ENCODE peak calls at places on chromosomes 5 and 9, in six cellular contexts. One of them, this sample, is unnamed.

GRCh38 chr9:21017092-21017491 is 14.3 kb downstream of the HACD4 start:
- DNase-seq in upper lobe of right lung: no peak
- DNase-seq in GM23338: no peak
- DNase-seq in lower lobe of right lung: no peak
- DNase-seq in GM20000: no peak
- DNase-seq in ascending aorta: no peak
- DNase-seq in this sample: no peak

GRCh38 chr9:115938479-115938878 is 215.1 kb upstream of the PAPPA start:
- DNase-seq in upper lobe of right lung: no peak
- DNase-seq in GM23338: no peak
- DNase-seq in lower lobe of right lung: no peak
- DNase-seq in GM20000: no peak
- DNase-seq in ascending aorta: no peak
- DNase-seq in this sample: no peak

GRCh38 chr5:158154226-158155005 is 295.5 kb upstream of the CLINT1 start:
- DNase-seq in upper lobe of right lung: no peak
- DNase-seq in GM23338: no peak
- DNase-seq in lower lobe of right lung: no peak
- DNase-seq in GM20000: no peak
- DNase-seq in ascending aorta: no peak
- DNase-seq in this sample: peak

GRCh38 chr9:92736816-92737606 is 27.6 kb downstream of the BICD2 start:
- DNase-seq in upper lobe of right lung: peak
- DNase-seq in GM23338: no peak
- DNase-seq in lower lobe of right lung: no peak
- DNase-seq in GM20000: no peak
- DNase-seq in ascending aorta: no peak
- DNase-seq in this sample: no peak

GRCh38 chr5:108093186-108093585 is 288.7 kb downstream of the FBXL17 start:
- DNase-seq in upper lobe of right lung: no peak
- DNase-seq in GM23338: peak
- DNase-seq in lower lobe of right lung: no peak
- DNase-seq in GM20000: peak
- DNase-seq in ascending aorta: no peak
- DNase-seq in this sample: no peak

GRCh38 chr9:89309608-89310485 is 1.1 kb upstream of the CKS2 start:
- DNase-seq in upper lobe of right lung: no peak
- DNase-seq in GM23338: peak
- DNase-seq in lower lobe of right lung: no peak
- DNase-seq in GM20000: no peak
- DNase-seq in ascending aorta: no peak
- DNase-seq in this sample: no peak

GRCh38 chr5:153135416-153135815 is 355.1 kb upstream of the GRIA1 start:
- DNase-seq in upper lobe of right lung: no peak
- DNase-seq in GM23338: no peak
- DNase-seq in lower lobe of right lung: no peak
- DNase-seq in GM20000: no peak
- DNase-seq in ascending aorta: no peak
- DNase-seq in this sample: no peak

GRCh38 chr5:132019337-132019736 is 7.9 kb upstream of the ACSL6 start:
- DNase-seq in upper lobe of right lung: no peak
- DNase-seq in GM23338: no peak
- DNase-seq in lower lobe of right lung: no peak
- DNase-seq in GM20000: no peak
- DNase-seq in ascending aorta: no peak
- DNase-seq in this sample: no peak

GRCh38 chr9:78236511-78236950 is 656 bp downstream of the CEP78 start:
- DNase-seq in upper lobe of right lung: no peak
- DNase-seq in GM23338: peak
- DNase-seq in lower lobe of right lung: no peak
- DNase-seq in GM20000: peak
- DNase-seq in ascending aorta: no peak
- DNase-seq in this sample: no peak

GRCh38 chr9:5140151-5140550 is 45.3 kb downstream of the INSL6 start:
- DNase-seq in upper lobe of right lung: no peak
- DNase-seq in GM23338: no peak
- DNase-seq in lower lobe of right lung: no peak
- DNase-seq in GM20000: no peak
- DNase-seq in ascending aorta: no peak
- DNase-seq in this sample: no peak

GRCh38 chr5:7849531-7850240 is 1.2 kb downstream of the CFAP90 start:
- DNase-seq in upper lobe of right lung: peak
- DNase-seq in GM23338: peak
- DNase-seq in lower lobe of right lung: no peak
- DNase-seq in GM20000: peak
- DNase-seq in ascending aorta: no peak
- DNase-seq in this sample: no peak
- TF ChIP-seq CTCF in upper lobe of right lung: no peak
- TF ChIP-seq CTCF in GM23338: peak
- TF ChIP-seq CTCF in lower lobe of right lung: no peak
- TF ChIP-seq CTCF in GM20000: no peak
- TF ChIP-seq CTCF in ascending aorta: no peak
- TF ChIP-seq CTCF in this sample: no peak

GRCh38 chr9:29850664-29851063 is 2277.4 kb upstream of the C9orf72 start:
- DNase-seq in upper lobe of right lung: no peak
- DNase-seq in GM23338: no peak
- DNase-seq in lower lobe of right lung: no peak
- DNase-seq in GM20000: no peak
- DNase-seq in ascending aorta: no peak
- DNase-seq in this sample: no peak
- TF ChIP-seq CTCF in upper lobe of right lung: no peak
- TF ChIP-seq CTCF in GM23338: no peak
- TF ChIP-seq CTCF in lower lobe of right lung: no peak
- TF ChIP-seq CTCF in GM20000: no peak
- TF ChIP-seq CTCF in ascending aorta: no peak
- TF ChIP-seq CTCF in this sample: no peak

GRCh38 chr9:102631559-102631958 is 363.6 kb upstream of the CYLC2 start:
- DNase-seq in upper lobe of right lung: no peak
- DNase-seq in GM23338: peak
- DNase-seq in lower lobe of right lung: no peak
- DNase-seq in GM20000: no peak
- DNase-seq in ascending aorta: no peak
- DNase-seq in this sample: no peak
- TF ChIP-seq CTCF in upper lobe of right lung: peak
- TF ChIP-seq CTCF in GM23338: peak
- TF ChIP-seq CTCF in lower lobe of right lung: no peak
- TF ChIP-seq CTCF in GM20000: no peak
- TF ChIP-seq CTCF in ascending aorta: no peak
- TF ChIP-seq CTCF in this sample: no peak

GRCh38 chr5:956178-956761 is 52.3 kb upstream of the NKD2 start:
- DNase-seq in upper lobe of right lung: peak
- DNase-seq in GM23338: no peak
- DNase-seq in lower lobe of right lung: no peak
- DNase-seq in GM20000: no peak
- DNase-seq in ascending aorta: no peak
- DNase-seq in this sample: no peak

GRCh38 chr5:957730-958485 is 50.7 kb upstream of the NKD2 start:
- DNase-seq in upper lobe of right lung: peak
- DNase-seq in GM23338: no peak
- DNase-seq in lower lobe of right lung: peak
- DNase-seq in GM20000: no peak
- DNase-seq in ascending aorta: no peak
- DNase-seq in this sample: no peak

GRCh38 chr5:959581-960531 is 48.7 kb upstream of the NKD2 start:
- DNase-seq in upper lobe of right lung: peak
- DNase-seq in GM23338: no peak
- DNase-seq in lower lobe of right lung: no peak
- DNase-seq in GM20000: no peak
- DNase-seq in ascending aorta: no peak
- DNase-seq in this sample: no peak

GRCh38 chr5:958701-959571 is 49.7 kb upstream of the NKD2 start:
- DNase-seq in upper lobe of right lung: peak
- DNase-seq in GM23338: no peak
- DNase-seq in lower lobe of right lung: peak
- DNase-seq in GM20000: no peak
- DNase-seq in ascending aorta: no peak
- DNase-seq in this sample: no peak

DNA sequence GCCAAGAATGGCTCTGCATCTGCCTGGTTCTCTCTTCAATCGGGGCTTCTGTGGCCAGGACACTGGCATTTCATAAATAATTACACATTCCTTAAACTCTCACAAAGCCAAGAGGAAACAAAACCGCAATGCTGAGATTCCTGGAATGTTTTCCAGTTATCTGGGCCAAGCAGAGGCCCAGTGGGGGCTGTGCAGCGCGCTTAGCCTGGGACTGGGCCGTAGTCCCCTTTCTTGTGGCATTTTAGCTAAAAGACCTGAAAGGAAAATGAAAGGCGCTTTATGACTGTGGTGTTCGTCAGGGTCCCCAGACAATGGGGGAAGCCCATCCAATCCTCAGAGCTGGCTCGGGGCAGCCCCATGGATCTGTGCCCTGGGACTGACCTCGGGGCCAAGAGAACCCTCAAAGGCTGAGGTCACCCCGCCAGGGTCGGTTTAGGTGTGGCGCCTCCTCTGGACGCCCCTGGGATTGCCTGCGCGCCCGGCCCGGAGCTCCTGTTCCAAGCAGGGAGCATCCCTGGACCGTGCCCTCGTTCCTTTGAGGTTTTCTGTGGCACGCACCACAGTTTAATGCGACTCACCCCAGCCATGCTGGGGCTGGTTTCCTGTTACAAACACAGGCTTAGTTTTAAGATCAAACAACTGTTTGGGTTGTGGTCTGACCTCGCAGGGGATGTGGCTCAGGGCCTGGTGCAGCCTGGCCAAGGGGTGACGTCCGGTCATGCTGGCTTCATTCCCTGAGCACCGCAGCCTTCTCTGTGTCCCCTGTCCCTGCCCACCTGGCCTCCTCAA is 51.5 kb upstream of the NKD2 start:
- DNase-seq in upper lobe of right lung: peak
- DNase-seq in GM23338: peak
- DNase-seq in lower lobe of right lung: no peak
- DNase-seq in GM20000: peak
- DNase-seq in ascending aorta: no peak
- DNase-seq in this sample: no peak
- TF ChIP-seq CTCF in upper lobe of right lung: peak
- TF ChIP-seq CTCF in GM23338: peak
- TF ChIP-seq CTCF in lower lobe of right lung: peak
- TF ChIP-seq CTCF in GM20000: no peak
- TF ChIP-seq CTCF in ascending aorta: no peak
- TF ChIP-seq CTCF in this sample: no peak

GRCh38 chr5:160685695-160686094 is 166.3 kb downstream of the ATP10B start:
- DNase-seq in upper lobe of right lung: no peak
- DNase-seq in GM23338: peak
- DNase-seq in lower lobe of right lung: no peak
- DNase-seq in GM20000: peak
- DNase-seq in ascending aorta: no peak
- DNase-seq in this sample: no peak
- TF ChIP-seq CTCF in upper lobe of right lung: peak
- TF ChIP-seq CTCF in GM23338: peak
- TF ChIP-seq CTCF in lower lobe of right lung: peak
- TF ChIP-seq CTCF in GM20000: peak
- TF ChIP-seq CTCF in ascending aorta: no peak
- TF ChIP-seq CTCF in this sample: no peak

DNA sequence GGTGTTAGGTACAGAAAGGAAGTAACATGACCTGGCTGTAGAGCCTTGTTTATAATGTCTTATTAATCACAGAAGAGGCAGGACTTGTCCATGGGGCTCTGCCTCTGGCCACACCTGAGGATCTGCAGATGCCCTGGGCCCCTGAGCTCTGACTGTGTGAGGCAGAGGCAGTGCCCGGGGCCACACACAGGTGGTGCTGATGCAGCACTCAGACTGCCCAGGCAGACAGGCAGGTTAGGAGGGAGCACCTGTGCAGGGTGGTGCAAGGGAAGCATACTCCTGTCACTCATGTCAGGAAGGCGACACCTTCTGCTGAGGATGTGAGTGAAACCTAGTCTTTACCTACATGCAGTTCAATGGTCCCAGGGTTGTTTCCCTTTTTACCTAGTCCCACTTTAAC is 88.7 kb downstream of the CFAP90 start:
- DNase-seq in upper lobe of right lung: no peak
- DNase-seq in GM23338: peak
- DNase-seq in lower lobe of right lung: no peak
- DNase-seq in GM20000: no peak
- DNase-seq in ascending aorta: no peak
- DNase-seq in this sample: no peak
- TF ChIP-seq CTCF in upper lobe of right lung: no peak
- TF ChIP-seq CTCF in GM23338: peak
- TF ChIP-seq CTCF in lower lobe of right lung: no peak
- TF ChIP-seq CTCF in GM20000: no peak
- TF ChIP-seq CTCF in ascending aorta: no peak
- TF ChIP-seq CTCF in this sample: no peak

DNA sequence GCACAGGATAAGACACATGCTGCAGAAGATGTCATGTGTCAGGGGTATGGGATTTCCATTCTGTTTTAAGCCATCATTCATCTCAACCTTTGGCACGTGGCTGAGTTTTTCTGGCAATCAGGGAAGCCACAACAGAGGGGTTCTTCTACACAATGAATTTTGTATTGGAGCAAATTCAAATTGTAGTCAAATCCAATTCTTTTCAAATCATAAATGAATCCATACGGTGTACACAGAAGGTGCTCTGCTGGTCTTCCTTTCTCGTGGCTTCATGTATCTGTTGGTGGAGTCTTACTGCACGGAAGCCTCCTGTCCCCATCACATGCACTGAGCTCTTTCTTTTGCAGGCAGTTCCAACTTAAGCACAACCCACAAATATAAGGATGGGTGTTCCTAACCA is 436.7 kb upstream of the DAP start:
- DNase-seq in upper lobe of right lung: no peak
- DNase-seq in GM23338: no peak
- DNase-seq in lower lobe of right lung: no peak
- DNase-seq in GM20000: no peak
- DNase-seq in ascending aorta: no peak
- DNase-seq in this sample: no peak
- TF ChIP-seq CTCF in upper lobe of right lung: no peak
- TF ChIP-seq CTCF in GM23338: no peak
- TF ChIP-seq CTCF in lower lobe of right lung: no peak
- TF ChIP-seq CTCF in GM20000: no peak
- TF ChIP-seq CTCF in ascending aorta: no peak
- TF ChIP-seq CTCF in this sample: no peak

This sample was measured in thoracic aorta.